ENCODE peak calls at places on chromosomes 6 and 20, in nine cellular contexts. U is NCI-H1105; E is ELR; R is HEK293T; D is stimulated activated naive CD4-positive, alpha-beta T cell treated with Interleukin-2 at 50 U/mL for 16 hours; F is T-helper 1 cell; B is NCI-H2029; H is aorta; X is activated naive CD4-positive, alpha-beta T cell treated with anti-CD3 and anti-CD28 coated beads, Interleukin-2, amount 10 ng/mL, durations not matched to agents 7 days and 5 days. K is an unnamed sample.

GRCh38 chr20:39429716-39430115 is 467.6 kb downstream of the DHX35 start:
- DNase-seq in U (no peak), H (no peak), R (peak; percentile 12), D (no peak), B (no peak), E (peak; percentile 13), F (no peak), X (no peak), K (no peak)

GRCh38 chr20:43691928-43692524 is 25.1 kb downstream of the MYBL2 start:
- DNase-seq in F (no peak), E (peak; percentile 72), U (no peak), B (no peak), R (peak; percentile 56), X (peak; percentile 76), H (no peak), D (peak; percentile 43), K (peak; percentile 20)

GRCh38 chr6:137664183-137664582 is 170.0 kb upstream of the OLIG3 start:
- DNase-seq in R (no peak), F (no peak), X (no peak), B (no peak), E (no peak), D (no peak), H (no peak), U (no peak), K (no peak)

GRCh38 chr6:168122011-168122410 is 43.0 kb upstream of the FRMD1 start:
- DNase-seq in X (no peak), R (no peak), F (no peak), D (no peak), B (no peak), U (no peak), H (no peak), E (no peak), K (no peak)

GRCh38 chr6:30875244-30876038 is 8.9 kb upstream of the DDR1 start:
- DNase-seq in F (no peak), X (no peak), R (no peak), H (no peak), E (no peak), B (peak; percentile 56), D (no peak), U (no peak), K (no peak)

GRCh38 chr20:50344232-50345071 is 153.8 kb downstream of the CEBPB start:
- DNase-seq in D (no peak), E (no peak), B (no peak), U (no peak), F (no peak), X (no peak), H (no peak), R (no peak), K (no peak)

GRCh38 chr6:53413326-53413725 is 64.6 kb upstream of the ELOVL5 start:
- DNase-seq in H (no peak), U (no peak), F (no peak), D (no peak), E (no peak), X (no peak), B (no peak), R (no peak), K (no peak)

GRCh38 chr20:63414720-63415417 is 53.7 kb upstream of the CHRNA4 start:
- DNase-seq in D (no peak), B (no peak), H (no peak), U (no peak), R (no peak), F (no peak), X (no peak), E (no peak), K (no peak)

GRCh38 chr20:49395183-49395582 is 87.3 kb downstream of the KCNB1 start:
- DNase-seq in R (no peak), F (no peak), D (no peak), H (peak; percentile 66), B (no peak), E (no peak), X (no peak), U (no peak), K (no peak)

GRCh38 chr6:168609026-168609685 is 168.2 kb downstream of the SMOC2 start:
- DNase-seq in U (no peak), B (no peak), F (no peak), D (no peak), E (no peak), X (no peak), R (no peak), H (no peak), K (no peak)

GRCh38 chr20:15603501-15603900 is 969.7 kb downstream of the KIF16B start:
- DNase-seq in E (no peak), U (no peak), X (no peak), H (no peak), R (no peak), F (no peak), D (no peak), B (no peak), K (no peak)

GRCh38 chr20:18999076-18999475 is 185.5 kb downstream of the SCP2D1 start:
- DNase-seq in D (no peak), E (no peak), R (no peak), F (no peak), X (no peak), B (no peak), U (no peak), H (no peak), K (no peak)

GRCh38 chr6:140380371-140381218 is 1006.1 kb upstream of the CITED2 start:
- DNase-seq in F (no peak), B (no peak), E (no peak), U (no peak), R (no peak), X (no peak), H (no peak), D (no peak), K (no peak)

GRCh38 chr6:33792990-33793389 is 4.1 kb upstream of the LEMD2 start:
- DNase-seq in H (no peak), X (no peak), R (no peak), B (no peak), U (no peak), D (no peak), E (no peak), F (no peak), K (no peak)

GRCh38 chr6:4819706-4820283 is 43.6 kb downstream of the CDYL start:
- DNase-seq in D (no peak), E (peak; percentile 53), H (no peak), R (no peak), B (no peak), U (no peak), F (no peak), X (no peak), K (no peak)

GRCh38 chr20:13462091-13462490 is 176.6 kb downstream of the TASP1 start:
- DNase-seq in R (no peak), B (no peak), D (no peak), E (no peak), U (no peak), H (no peak), X (no peak), F (no peak), K (no peak)

GRCh38 chr20:59931511-59932312 is 1.7 kb downstream of the SYCP2 start:
- DNase-seq in R (no peak), H (no peak), B (no peak), D (no peak), X (no peak), U (no peak), F (no peak), E (no peak), K (no peak)

GRCh38 chr6:13071946-13072345 is 256.4 kb downstream of the TBC1D7 start:
- DNase-seq in B (no peak), D (no peak), X (no peak), E (no peak), F (no peak), U (no peak), H (no peak), R (no peak), K (no peak)

GRCh38 chr6:151478670-151479069 is 15.1 kb upstream of the CCDC170 start:
- DNase-seq in H (no peak), E (no peak), B (no peak), R (no peak), D (no peak), U (no peak), F (no peak), X (no peak), K (no peak)

GRCh38 chr20:59399426-59400099 is 99.2 kb downstream of the EDN3 start:
- DNase-seq in R (no peak), B (no peak), X (no peak), E (no peak), F (no peak), D (no peak), H (no peak), U (no peak), K (no peak)

GRCh38 chr6:48978016-48978415 is 485.0 kb downstream of the MMUT start:
- DNase-seq in B (no peak), H (no peak), X (no peak), E (peak; percentile 81), U (no peak), D (no peak), F (no peak), R (no peak), K (no peak)

GRCh38 chr20:35491823-35492222 is 36.4 kb downstream of the CEP250 start:
- DNase-seq in R (no peak), U (no peak), H (no peak), B (no peak), F (no peak), E (peak; percentile 34), X (no peak), D (no peak), K (no peak)

GRCh38 chr6:157891544-157892362 is 68.7 kb downstream of the SNX9 start:
- DNase-seq in H (no peak), E (no peak), D (no peak), R (no peak), F (no peak), B (no peak), X (peak; percentile 33), U (no peak), K (no peak)

GRCh38 chr6:54878705-54879104 is 32.1 kb downstream of the FAM83B start:
- DNase-seq in B (no peak), H (no peak), X (no peak), E (peak; percentile 40), F (no peak), D (no peak), U (peak; percentile 8), R (peak; percentile 9), K (no peak)

GRCh38 chr6:14055541-14055940 is 62.0 kb upstream of the CD83 start:
- DNase-seq in E (no peak), H (no peak), D (no peak), F (no peak), B (peak; percentile 99), R (no peak), U (peak; percentile 68), X (no peak), K (no peak)

GRCh38 chr6:8539446-8539845 is 104.1 kb upstream of the SLC35B3 start:
- DNase-seq in R (no peak), D (no peak), X (no peak), F (no peak), E (peak; percentile 34), B (peak; percentile 79), H (no peak), U (no peak), K (no peak)

GRCh38 chr6:35905841-35906498 is 14.9 kb downstream of the SRPK1 start:
- DNase-seq in U (no peak), F (no peak), X (no peak), B (no peak), R (no peak), E (no peak), D (no peak), H (no peak), K (no peak)

GRCh38 chr6:149319413-149319812 is 1.9 kb downstream of the TAB2 start:
- DNase-seq in E (peak; percentile 51), X (no peak), R (no peak), H (no peak), D (no peak), U (no peak), B (no peak), F (no peak), K (no peak)

GRCh38 chr6:36793913-36794703 is 45.1 kb downstream of the CPNE5 start:
- DNase-seq in H (no peak), R (no peak), E (no peak), F (no peak), U (no peak), X (no peak), D (no peak), B (no peak), K (no peak)

GRCh38 chr6:158567871-158568401 is 8.0 kb downstream of the TMEM181 start:
- DNase-seq in F (no peak), B (no peak), R (no peak), X (peak; percentile 47), D (no peak), H (no peak), U (no peak), E (no peak), K (no peak)

K was measured in T-helper 9 cell.